ENCODE peak calls at places on chromosomes 11 and 22, in six cellular contexts. One of them, this sample, is unnamed.
A peak's percentile ranks its signal among the peaks of the same experiment; 100 is the strongest.

GRCh38 chr11:4593739-4594138 is at the start of gene OR52I1:
- DNase-seq in tibial artery: no peak
- DNase-seq in foreskin keratinocyte: no peak
- DNase-seq in neural progenitor cell: no peak
- DNase-seq in brain microvascular endothelial cell: no peak
- DNase-seq in BJ: no peak
- DNase-seq in this sample: no peak

GRCh38 chr11:47213985-47214564 is 699 bp upstream of the DDB2 start:
- DNase-seq in brain microvascular endothelial cell: peak; percentile 57
- DNase-seq in BJ: no peak
- DNase-seq in neural progenitor cell: peak; percentile 71
- DNase-seq in tibial artery: peak; percentile 96
- DNase-seq in foreskin keratinocyte: peak; percentile 90
- DNase-seq in this sample: no peak

GRCh38 chr11:28259177-28259843 is 151.1 kb downstream of the METTL15 start:
- DNase-seq in tibial artery: no peak
- DNase-seq in BJ: no peak
- DNase-seq in neural progenitor cell: no peak
- DNase-seq in foreskin keratinocyte: no peak
- DNase-seq in brain microvascular endothelial cell: no peak
- DNase-seq in this sample: no peak

GRCh38 chr11:84923489-84923888 is 703.7 kb downstream of the DLG2 start:
- DNase-seq in brain microvascular endothelial cell: no peak
- DNase-seq in tibial artery: no peak
- DNase-seq in neural progenitor cell: no peak
- DNase-seq in BJ: no peak
- DNase-seq in foreskin keratinocyte: no peak
- DNase-seq in this sample: no peak

GRCh38 chr11:70493089-70493474 is 94.8 kb downstream of the CTTN start:
- DNase-seq in foreskin keratinocyte: no peak
- DNase-seq in tibial artery: no peak
- DNase-seq in neural progenitor cell: no peak
- DNase-seq in BJ: no peak
- DNase-seq in brain microvascular endothelial cell: no peak
- DNase-seq in this sample: no peak

GRCh38 chr11:29231991-29232390 is 784.8 kb downstream of the KCNA4 start:
- DNase-seq in foreskin keratinocyte: no peak
- DNase-seq in BJ: no peak
- DNase-seq in tibial artery: no peak
- DNase-seq in neural progenitor cell: no peak
- DNase-seq in brain microvascular endothelial cell: no peak
- DNase-seq in this sample: no peak

GRCh38 chr11:9796854-9797253 is 133.0 kb downstream of the SWAP70 start:
- DNase-seq in foreskin keratinocyte: no peak
- DNase-seq in neural progenitor cell: no peak
- DNase-seq in brain microvascular endothelial cell: no peak
- DNase-seq in tibial artery: no peak
- DNase-seq in BJ: no peak
- DNase-seq in this sample: no peak

GRCh38 chr11:63764712-63765631 is 3.6 kb downstream of the ZFTA start:
- DNase-seq in BJ: no peak
- DNase-seq in neural progenitor cell: peak; percentile 26
- DNase-seq in brain microvascular endothelial cell: no peak
- DNase-seq in tibial artery: no peak
- DNase-seq in foreskin keratinocyte: no peak
- DNase-seq in this sample: peak; percentile 71

GRCh38 chr11:64400096-64400495 is 41.1 kb downstream of the RPS6KA4 start:
- DNase-seq in brain microvascular endothelial cell: peak; percentile 18
- DNase-seq in tibial artery: no peak
- DNase-seq in BJ: no peak
- DNase-seq in neural progenitor cell: no peak
- DNase-seq in foreskin keratinocyte: no peak
- DNase-seq in this sample: no peak

GRCh38 chr22:37906364-37907008 is 389 bp downstream of the MICALL1 start:
- DNase-seq in tibial artery: no peak
- DNase-seq in foreskin keratinocyte: no peak
- DNase-seq in BJ: no peak
- DNase-seq in neural progenitor cell: peak; percentile 55
- DNase-seq in brain microvascular endothelial cell: no peak
- DNase-seq in this sample: no peak

GRCh38 chr11:61055776-61056175 is 46.5 kb upstream of the CD5 start:
- DNase-seq in brain microvascular endothelial cell: no peak
- DNase-seq in foreskin keratinocyte: no peak
- DNase-seq in neural progenitor cell: no peak
- DNase-seq in tibial artery: no peak
- DNase-seq in BJ: no peak
- DNase-seq in this sample: no peak

GRCh38 chr11:22169833-22170232 is 23.1 kb upstream of the ANO5 start:
- DNase-seq in brain microvascular endothelial cell: no peak
- DNase-seq in tibial artery: no peak
- DNase-seq in BJ: no peak
- DNase-seq in foreskin keratinocyte: no peak
- DNase-seq in neural progenitor cell: no peak
- DNase-seq in this sample: no peak

GRCh38 chr11:65545853-65546216 is 12.3 kb downstream of the LTBP3 start:
- DNase-seq in BJ: no peak
- DNase-seq in foreskin keratinocyte: no peak
- DNase-seq in neural progenitor cell: no peak
- DNase-seq in tibial artery: no peak
- DNase-seq in brain microvascular endothelial cell: no peak
- DNase-seq in this sample: no peak

GRCh38 chr22:50191041-50191740 is 5.5 kb downstream of the TRABD start:
- DNase-seq in brain microvascular endothelial cell: no peak
- DNase-seq in neural progenitor cell: no peak
- DNase-seq in foreskin keratinocyte: no peak
- DNase-seq in tibial artery: no peak
- DNase-seq in BJ: no peak
- DNase-seq in this sample: no peak

GRCh38 chr11:77548552-77549439 is 41.0 kb upstream of the AQP11 start:
- DNase-seq in neural progenitor cell: no peak
- DNase-seq in foreskin keratinocyte: no peak
- DNase-seq in brain microvascular endothelial cell: no peak
- DNase-seq in tibial artery: no peak
- DNase-seq in BJ: no peak
- DNase-seq in this sample: no peak
- TF ChIP-seq CTCF in neural progenitor cell: no peak
- TF ChIP-seq CTCF in foreskin keratinocyte: no peak
- TF ChIP-seq CTCF in brain microvascular endothelial cell: no peak
- TF ChIP-seq CTCF in tibial artery: peak; percentile 1
- TF ChIP-seq CTCF in BJ: no peak
- TF ChIP-seq CTCF in this sample: peak; percentile 0

DNA sequence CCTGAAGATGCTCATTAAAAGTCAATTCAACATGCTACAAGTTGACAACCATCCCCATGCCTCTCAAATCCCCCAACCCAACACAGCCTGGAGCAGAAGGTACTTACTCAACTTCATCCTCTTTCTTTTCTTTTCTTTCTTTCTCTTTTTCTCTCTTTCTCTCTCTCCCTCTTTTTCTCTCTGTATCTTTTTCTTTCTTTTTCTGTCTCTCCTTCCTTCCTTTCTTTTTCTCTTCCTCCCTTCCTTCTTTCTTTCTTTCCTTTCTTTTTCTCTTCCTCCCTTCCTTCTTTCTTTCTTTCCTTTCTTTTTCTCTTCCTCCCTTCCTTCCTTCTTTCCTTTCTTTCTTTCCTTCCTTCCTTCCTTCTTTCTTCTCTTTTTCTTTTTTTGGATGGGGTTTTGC is 135.7 kb upstream of the SEZ6L start:
- DNase-seq in brain microvascular endothelial cell: no peak
- DNase-seq in tibial artery: no peak
- DNase-seq in BJ: no peak
- DNase-seq in foreskin keratinocyte: no peak
- DNase-seq in neural progenitor cell: no peak
- DNase-seq in this sample: no peak
- TF ChIP-seq CTCF in brain microvascular endothelial cell: no peak
- TF ChIP-seq CTCF in tibial artery: no peak
- TF ChIP-seq CTCF in BJ: no peak
- TF ChIP-seq CTCF in foreskin keratinocyte: no peak
- TF ChIP-seq CTCF in neural progenitor cell: no peak
- TF ChIP-seq CTCF in this sample: no peak

GRCh38 chr11:128904872-128905344 is 13.8 kb downstream of the KCNJ5 start:
- DNase-seq in BJ: no peak
- DNase-seq in tibial artery: no peak
- DNase-seq in foreskin keratinocyte: peak; percentile 42
- DNase-seq in neural progenitor cell: peak; percentile 63
- DNase-seq in brain microvascular endothelial cell: no peak
- DNase-seq in this sample: no peak

GRCh38 chr11:128904303-128904871 is 13.2 kb downstream of the KCNJ5 start:
- DNase-seq in neural progenitor cell: peak; percentile 34
- DNase-seq in tibial artery: no peak
- DNase-seq in brain microvascular endothelial cell: no peak
- DNase-seq in foreskin keratinocyte: no peak
- DNase-seq in BJ: no peak
- DNase-seq in this sample: no peak

GRCh38 chr11:128906185-128907065 is 15.3 kb downstream of the KCNJ5 start:
- DNase-seq in neural progenitor cell: no peak
- DNase-seq in tibial artery: no peak
- DNase-seq in BJ: no peak
- DNase-seq in foreskin keratinocyte: no peak
- DNase-seq in brain microvascular endothelial cell: no peak
- DNase-seq in this sample: no peak

GRCh38 chr11:128903248-128904041 is 12.3 kb downstream of the KCNJ5 start:
- DNase-seq in neural progenitor cell: peak; percentile 50
- DNase-seq in tibial artery: peak; percentile 70
- DNase-seq in BJ: no peak
- DNase-seq in brain microvascular endothelial cell: no peak
- DNase-seq in foreskin keratinocyte: peak; percentile 90
- DNase-seq in this sample: no peak

DNA sequence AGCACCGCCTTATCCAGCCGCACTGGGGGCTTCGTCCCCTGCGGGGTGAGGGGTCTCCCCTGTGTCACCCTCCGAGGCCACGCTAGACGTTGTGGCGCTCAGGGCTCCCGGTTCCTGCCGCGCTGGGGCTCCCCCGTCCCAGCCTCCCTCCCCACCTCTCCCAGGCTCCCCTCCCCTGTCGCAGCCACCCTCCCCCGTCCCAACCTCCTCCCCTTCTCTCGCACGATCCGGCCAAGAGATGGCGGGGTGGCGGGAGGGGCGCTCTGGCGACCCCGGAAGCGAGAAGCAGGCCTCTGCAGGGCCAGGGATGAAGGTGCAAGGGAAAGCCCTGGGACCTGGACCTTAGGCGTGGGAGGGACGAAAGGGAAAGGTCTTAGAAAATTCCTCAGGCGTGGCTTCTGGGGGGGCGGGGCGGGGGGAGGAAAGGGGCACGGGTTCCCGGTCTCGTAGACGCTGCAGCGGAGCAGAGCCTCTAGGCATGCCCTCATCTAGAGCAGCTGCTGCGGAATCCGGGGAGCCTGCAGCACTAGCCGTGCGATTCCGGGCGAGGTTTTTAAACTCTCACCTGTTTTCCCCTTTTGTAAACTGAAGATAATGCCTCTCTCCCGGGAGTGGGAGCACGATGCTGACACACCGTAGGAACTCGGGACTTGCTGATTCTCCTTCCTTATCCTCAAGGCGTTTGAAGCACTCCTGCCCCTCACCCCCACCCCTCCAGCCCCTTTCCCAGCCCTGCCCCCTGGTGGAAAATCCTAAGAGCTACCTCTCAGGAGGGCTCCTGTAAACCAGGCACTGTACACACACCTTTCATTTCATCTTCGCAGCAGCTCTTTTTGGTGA is 14.4 kb downstream of the KCNJ5 start:
- DNase-seq in brain microvascular endothelial cell: no peak
- DNase-seq in tibial artery: no peak
- DNase-seq in neural progenitor cell: peak; percentile 72
- DNase-seq in BJ: no peak
- DNase-seq in foreskin keratinocyte: peak; percentile 85
- DNase-seq in this sample: no peak
- TF ChIP-seq CTCF in brain microvascular endothelial cell: peak; percentile 64
- TF ChIP-seq CTCF in tibial artery: no peak
- TF ChIP-seq CTCF in neural progenitor cell: peak; percentile 62
- TF ChIP-seq CTCF in BJ: peak; percentile 66
- TF ChIP-seq CTCF in foreskin keratinocyte: peak; percentile 63
- TF ChIP-seq CTCF in this sample: peak; percentile 70

DNA sequence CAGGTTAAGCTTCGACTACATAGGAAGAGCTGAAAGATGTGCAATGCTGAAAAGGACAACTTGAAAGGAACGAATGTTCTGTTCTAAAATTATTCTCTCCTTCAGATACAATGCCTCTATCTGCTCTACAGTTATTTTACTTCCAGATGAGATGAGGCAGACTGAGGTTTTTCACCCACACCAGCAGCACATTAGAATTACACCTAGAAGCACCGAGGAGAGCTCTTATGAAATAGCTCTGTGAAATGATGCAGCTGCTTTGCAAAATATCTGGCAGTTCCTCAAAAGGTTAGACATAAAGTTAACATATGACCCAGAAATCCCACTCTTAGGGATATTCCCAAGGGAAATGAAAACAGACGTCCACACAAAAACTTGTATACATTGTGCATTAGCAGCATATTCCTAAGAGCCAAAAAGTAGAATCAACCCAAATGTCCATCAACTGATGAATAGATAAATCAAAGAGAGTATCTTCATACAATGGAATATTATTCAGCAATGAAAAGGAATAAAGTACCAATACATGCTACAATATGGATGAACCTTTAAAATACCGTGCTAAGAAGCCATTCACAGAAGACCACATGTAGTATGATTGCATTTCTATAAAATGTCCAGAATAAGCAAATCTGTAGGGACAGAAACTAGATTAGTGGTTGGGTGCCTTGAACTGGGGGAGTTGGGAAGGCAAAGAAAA is 34.5 kb downstream of the WT1 start:
- DNase-seq in foreskin keratinocyte: no peak
- DNase-seq in tibial artery: no peak
- DNase-seq in BJ: no peak
- DNase-seq in brain microvascular endothelial cell: no peak
- DNase-seq in neural progenitor cell: no peak
- DNase-seq in this sample: no peak
- TF ChIP-seq CTCF in foreskin keratinocyte: no peak
- TF ChIP-seq CTCF in tibial artery: no peak
- TF ChIP-seq CTCF in BJ: no peak
- TF ChIP-seq CTCF in brain microvascular endothelial cell: no peak
- TF ChIP-seq CTCF in neural progenitor cell: no peak
- TF ChIP-seq CTCF in this sample: no peak

GRCh38 chr11:68977781-68978625 is 2.8 kb downstream of the MRGPRD start:
- DNase-seq in brain microvascular endothelial cell: no peak
- DNase-seq in BJ: no peak
- DNase-seq in foreskin keratinocyte: no peak
- DNase-seq in tibial artery: no peak
- DNase-seq in neural progenitor cell: no peak
- DNase-seq in this sample: no peak

GRCh38 chr11:68979931-68980775 is 633 bp downstream of the MRGPRD start:
- DNase-seq in BJ: no peak
- DNase-seq in brain microvascular endothelial cell: no peak
- DNase-seq in neural progenitor cell: no peak
- DNase-seq in tibial artery: no peak
- DNase-seq in foreskin keratinocyte: no peak
- DNase-seq in this sample: no peak

GRCh38 chr11:68978931-68979591 is 1.7 kb downstream of the MRGPRD start:
- DNase-seq in BJ: no peak
- DNase-seq in tibial artery: no peak
- DNase-seq in foreskin keratinocyte: no peak
- DNase-seq in neural progenitor cell: no peak
- DNase-seq in brain microvascular endothelial cell: no peak
- DNase-seq in this sample: peak; percentile 61

GRCh38 chr11:68976563-68976962 is 4.2 kb downstream of the MRGPRD start:
- DNase-seq in tibial artery: no peak
- DNase-seq in brain microvascular endothelial cell: no peak
- DNase-seq in BJ: no peak
- DNase-seq in foreskin keratinocyte: no peak
- DNase-seq in neural progenitor cell: no peak
- DNase-seq in this sample: no peak

GRCh38 chr11:68978626-68978930 is 2.2 kb downstream of the MRGPRD start:
- DNase-seq in neural progenitor cell: no peak
- DNase-seq in tibial artery: no peak
- DNase-seq in brain microvascular endothelial cell: no peak
- DNase-seq in foreskin keratinocyte: no peak
- DNase-seq in BJ: no peak
- DNase-seq in this sample: no peak
- TF ChIP-seq CTCF in neural progenitor cell: no peak
- TF ChIP-seq CTCF in tibial artery: no peak
- TF ChIP-seq CTCF in brain microvascular endothelial cell: no peak
- TF ChIP-seq CTCF in foreskin keratinocyte: no peak
- TF ChIP-seq CTCF in BJ: no peak
- TF ChIP-seq CTCF in this sample: no peak